ENCODE peak calls at places on chromosomes 12 and 14, in six cellular contexts. X, K, A, M, L and F are unnamed samples. For H3K4me1, the result is how much of the 10 kb centered on the place peaks cover.

GRCh38 chr12:73460212-73460611 is 1077.4 kb upstream of the ATXN7L3B start:
- DNase-seq in X (no peak), K (no peak), A (no peak), M (no peak), L (no peak), F (no peak)

GRCh38 chr14:68979021-68979721 is at the start of gene ACTN1:
- DNase-seq in X (peak), K (peak), A (peak), M (peak), L (peak), F (peak)

GRCh38 chr14:75702606-75703261 is 41.7 kb downstream of the TTLL5 start:
- DNase-seq in X (no peak), K (peak), A (no peak), M (no peak), L (no peak), F (no peak)

GRCh38 chr12:20213851-20214250 is 154.5 kb upstream of the PDE3A start:
- DNase-seq in X (no peak), K (no peak), A (no peak), M (no peak), L (no peak), F (no peak)

GRCh38 chr12:131223791-131224567 is 270.3 kb downstream of the ADGRD1 start:
- DNase-seq in X (no peak), K (no peak), A (no peak), M (peak), L (no peak), F (no peak)

GRCh38 chr12:31715283-31715825 is 13.5 kb downstream of the AMN1 start:
- DNase-seq in X (peak), K (no peak), A (no peak), M (no peak), L (no peak), F (no peak)

GRCh38 chr14:49621114-49621881 is 699 bp downstream of the MGAT2 start:
- DNase-seq in X (no peak), K (peak), A (peak), M (peak), L (peak), F (peak)

GRCh38 chr12:101597164-101597563 is 2.4 kb downstream of the MYBPC1 start:
- DNase-seq in X (no peak), K (no peak), A (no peak), M (no peak), L (no peak), F (no peak)

GRCh38 chr12:27555316-27555715 is 31.3 kb downstream of the PPFIBP1 start:
- DNase-seq in X (no peak), K (no peak), A (no peak), M (no peak), L (no peak), F (no peak)

GRCh38 chr14:71659165-71659564 is 273.1 kb upstream of the RGS6 start:
- DNase-seq in X (peak), K (no peak), A (no peak), M (no peak), L (no peak), F (no peak)

GRCh38 chr12:89286506-89286905 is 65.8 kb downstream of the DUSP6 start:
- DNase-seq in X (no peak), K (no peak), A (no peak), M (no peak), L (no peak), F (no peak)

GRCh38 chr14:70257526-70257925 is 68.8 kb upstream of the SLC8A3 start:
- DNase-seq in X (no peak), K (peak), A (no peak), M (no peak), L (no peak), F (peak)

GRCh38 chr14:75200451-75200850 is 24.0 kb upstream of the TMED10 start:
- DNase-seq in X (no peak), K (no peak), A (no peak), M (peak), L (peak), F (no peak)

GRCh38 chr12:79402626-79403025 is 288.1 kb downstream of the PAWR start:
- DNase-seq in X (no peak), K (no peak), A (no peak), M (no peak), L (no peak), F (no peak)

GRCh38 chr12:124236651-124237050 is 58.2 kb upstream of the RFLNA start:
- DNase-seq in X (no peak), K (no peak), A (no peak), M (no peak), L (no peak), F (no peak)

GRCh38 chr12:18752280-18752920 is 14.5 kb downstream of the CAPZA3 start:
- DNase-seq in X (no peak), K (peak), A (peak), M (no peak), L (no peak), F (no peak)

GRCh38 chr14:73610692-73611091 is 1.6 kb upstream of the ACOT6 start:
- DNase-seq in X (peak), K (peak), A (no peak), M (no peak), L (no peak), F (no peak)

GRCh38 chr12:66301944-66302826 is at the start of gene HELB:
- DNase-seq in X (peak), K (peak), A (peak), M (peak), L (peak), F (peak)

GRCh38 chr12:56206373-56207166 is 15.2 kb downstream of the RNF41 start:
- DNase-seq in X (peak), K (peak), A (peak), M (no peak), L (peak), F (peak)

GRCh38 chr12:124915249-124916236 is 1.1 kb upstream of the UBC start:
- DNase-seq in X (peak), K (peak), A (peak), M (no peak), L (peak), F (no peak)

GRCh38 chr12:82425241-82425640 is 66.9 kb downstream of the METTL25 start:
- DNase-seq in X (no peak), K (no peak), A (no peak), M (no peak), L (no peak), F (no peak)

GRCh38 chr12:14756331-14757143 is 46.7 kb downstream of the WBP11 start:
- DNase-seq in X (peak), K (peak), A (no peak), M (no peak), L (peak), F (peak)

GRCh38 chr12:59093090-59093489 is 172.8 kb upstream of the LRIG3 start:
- DNase-seq in X (no peak), K (no peak), A (no peak), M (no peak), L (no peak), F (no peak)

GRCh38 chr14:102878970-102879460 is 43.4 kb upstream of the AMN start:
- DNase-seq in X (peak), K (no peak), A (no peak), M (no peak), L (no peak), F (no peak)
- TF ChIP-seq CTCF in X (no peak), K (no peak), A (no peak), M (no peak), L (no peak), F (no peak)

DNA sequence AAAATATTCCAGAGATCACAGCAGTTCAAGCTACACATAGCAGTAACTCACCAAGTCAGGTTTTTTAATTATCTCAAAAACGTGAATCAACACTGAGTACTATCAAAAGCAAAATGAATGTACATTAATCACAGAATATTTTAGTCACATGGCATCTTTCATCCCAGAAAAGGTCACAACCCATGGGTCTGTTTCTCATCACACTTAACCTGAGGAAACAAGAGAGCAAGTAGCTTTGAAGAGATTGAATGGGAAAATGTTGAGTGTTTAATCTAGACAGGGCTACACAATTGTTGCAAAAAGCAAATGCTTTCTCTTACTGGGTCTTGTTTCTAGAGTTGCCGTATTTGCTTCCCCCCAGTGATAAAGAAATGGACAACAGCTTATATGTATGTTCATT is 1513.8 kb upstream of the SEL1L start:
- DNase-seq in X (no peak), K (no peak), A (no peak), M (no peak), L (no peak), F (no peak)
- H3K4me1 ChIP-seq in X (under half), K (under half), A (under half), M (under half), L (under half), F (under half)

GRCh38 chr14:92093320-92093719 is 13.1 kb downstream of the ATXN3 start:
- DNase-seq in X (no peak), K (peak), A (no peak), M (no peak), L (no peak), F (no peak)
- TF ChIP-seq CTCF in X (peak), K (peak), A (peak), M (peak), L (no peak), F (peak)

DNA sequence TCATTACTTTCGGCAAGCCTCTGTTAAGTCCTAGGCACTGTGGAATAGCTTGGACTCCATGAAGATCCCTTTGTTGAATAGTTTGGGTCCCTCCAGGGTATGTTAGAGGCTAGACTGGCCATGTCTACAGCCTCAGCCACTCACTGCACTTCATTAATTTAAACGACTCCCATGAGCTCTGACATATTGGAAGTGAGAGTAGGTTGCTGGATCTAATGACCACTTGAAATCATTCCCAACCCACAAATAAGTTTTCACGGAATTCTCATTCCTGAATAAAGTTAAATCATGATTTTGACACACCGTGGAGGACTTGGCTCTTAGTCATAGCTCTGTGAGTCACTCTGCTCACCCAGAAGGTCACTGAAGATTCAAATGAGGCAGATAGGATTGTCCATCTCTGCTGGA is 21.4 kb upstream of the APPL2 start:
- DNase-seq in X (no peak), K (no peak), A (no peak), M (no peak), L (no peak), F (no peak)
- H3K4me1 ChIP-seq in X (under half), K (under half), A (under half), M (under half), L (under half), F (under half)

DNA sequence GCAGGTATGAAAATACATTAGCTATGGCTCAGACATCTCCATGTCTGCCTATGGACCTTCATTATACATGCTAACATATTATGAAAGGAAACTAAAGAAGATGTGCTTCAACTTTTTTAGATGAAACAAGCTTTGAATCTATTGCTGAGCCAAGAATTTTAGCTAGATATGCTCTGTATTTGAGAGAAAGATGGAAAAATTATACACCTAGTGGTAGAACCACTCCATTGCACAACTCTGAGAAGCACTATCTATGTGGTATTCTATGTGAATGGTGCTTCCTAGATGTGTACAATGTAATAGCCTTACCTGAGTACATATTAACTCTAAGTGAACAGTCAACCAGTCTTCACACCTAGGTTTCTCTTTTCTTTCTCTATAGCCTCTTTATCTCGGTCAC is 17.3 kb downstream of the EPYC start:
- DNase-seq in X (no peak), K (no peak), A (no peak), M (no peak), L (no peak), F (no peak)
- TF ChIP-seq CTCF in X (no peak), K (peak), A (no peak), M (no peak), L (no peak), F (peak)

GRCh38 chr12:71945121-71945520 is 6.5 kb downstream of the TPH2 start:
- DNase-seq in X (no peak), K (no peak), A (no peak), M (no peak), L (no peak), F (no peak)
- H3K4me1 ChIP-seq in X (under half), K (under half), A (under half), M (under half), L (under half), F (under half)

GRCh38 chr14:55065411-55065810 is 14.0 kb downstream of the MAPK1IP1L start:
- DNase-seq in X (no peak), K (no peak), A (no peak), M (no peak), L (no peak), F (no peak)
- TF ChIP-seq CTCF in X (no peak), K (no peak), A (no peak), M (no peak), L (no peak), F (no peak)

DNA sequence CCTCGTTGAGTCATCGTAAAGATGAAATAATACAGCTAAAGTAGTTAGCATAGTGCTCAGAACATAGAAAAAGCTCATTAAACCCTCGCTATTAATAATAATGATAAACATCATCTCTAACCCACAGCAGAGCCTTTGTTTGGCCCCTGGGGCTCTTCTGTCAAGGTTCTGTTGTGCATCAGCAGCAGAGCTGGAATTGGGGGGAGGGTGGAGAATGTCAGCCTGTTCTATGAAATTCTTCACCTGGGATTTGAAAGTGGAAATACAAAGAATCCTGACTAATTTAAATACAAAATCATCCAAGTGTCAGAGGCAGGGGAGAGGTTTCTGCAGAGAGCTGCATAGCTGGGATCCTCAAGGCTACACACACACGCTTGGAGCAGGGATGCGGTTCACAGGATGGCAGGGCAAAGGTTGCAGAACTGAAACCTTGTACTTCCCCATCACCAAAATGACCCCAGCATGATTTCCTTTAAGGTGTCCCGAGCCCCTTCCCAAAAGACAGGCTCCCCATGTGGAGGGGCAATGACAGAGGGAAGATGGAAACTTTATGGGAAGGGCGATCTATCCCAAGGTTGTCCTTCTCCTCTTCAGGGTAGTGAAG is 71.8 kb downstream of the DAD1 start:
- DNase-seq in X (no peak), K (no peak), A (no peak), M (no peak), L (no peak), F (no peak)
- H3K4me1 ChIP-seq in X (under half), K (under half), A (half or more), M (under half), L (under half), F (under half)

GRCh38 chr12:127558363-127558762 is 708.6 kb upstream of the TMEM132C start:
- DNase-seq in X (no peak), K (no peak), A (no peak), M (no peak), L (no peak), F (no peak)

GRCh38 chr12:127562781-127563180 is 704.2 kb upstream of the TMEM132C start:
- DNase-seq in X (no peak), K (no peak), A (no peak), M (no peak), L (no peak), F (no peak)

GRCh38 chr12:127556487-127556886 is 710.5 kb upstream of the TMEM132C start:
- DNase-seq in X (no peak), K (no peak), A (no peak), M (no peak), L (no peak), F (no peak)

GRCh38 chr12:127559349-127560040 is 707.5 kb upstream of the TMEM132C start:
- DNase-seq in X (no peak), K (peak), A (peak), M (peak), L (peak), F (peak)

GRCh38 chr12:127560041-127560478 is 706.9 kb upstream of the TMEM132C start:
- DNase-seq in X (no peak), K (no peak), A (no peak), M (no peak), L (no peak), F (no peak)
- TF ChIP-seq CTCF in X (no peak), K (no peak), A (no peak), M (peak), L (no peak), F (no peak)